ENCODE peak calls at places on chromosomes 6 and 20, in ten cellular contexts. C is NCI-H446 treated with DMSO at 0.1 percent for 48 hours, J is iris pigment epithelial cell, F is NCI-H187, S is putamen, X is NB4, Z is fibroblast of lung, Y is OCI-LY7, E is neural crest cell, G is EH. P is an unnamed sample.

GRCh38 chr6:137589067-137589848 is 95.1 kb upstream of the OLIG3 start:
- DNase-seq in C (no peak), J (peak), F (peak), S (no peak), X (peak), Z (peak), Y (peak), E (no peak), G (peak), P (peak)

GRCh38 chr20:14997791-14998190 is 660.4 kb upstream of the FLRT3 start:
- DNase-seq in C (peak), J (peak), F (no peak), S (no peak), X (no peak), Z (peak), Y (no peak), E (no peak), G (peak), P (no peak)

GRCh38 chr6:167475947-167476346 is 151.1 kb downstream of the TTLL2 start:
- DNase-seq in C (no peak), J (no peak), F (no peak), S (no peak), X (no peak), Z (no peak), Y (no peak), E (no peak), G (no peak), P (no peak)

GRCh38 chr20:62225820-62226635 is 6.0 kb upstream of the HRH3 start:
- DNase-seq in C (no peak), J (no peak), F (no peak), S (no peak), X (no peak), Z (no peak), Y (no peak), E (no peak), G (no peak), P (no peak)

GRCh38 chr6:43774776-43775583 is 5.0 kb downstream of the VEGFA start:
- DNase-seq in C (no peak), J (peak), F (no peak), S (peak), X (peak), Z (peak), Y (peak), E (peak), G (peak), P (peak)

GRCh38 chr6:132919476-132919875 is 105.1 kb downstream of the RPS12 start:
- DNase-seq in C (no peak), J (peak), F (no peak), S (no peak), X (no peak), Z (peak), Y (no peak), E (no peak), G (peak), P (peak)

GRCh38 chr6:118083711-118084110 is 176.6 kb downstream of the SLC35F1 start:
- DNase-seq in C (no peak), J (no peak), F (no peak), S (no peak), X (no peak), Z (no peak), Y (no peak), E (no peak), G (no peak), P (no peak)

GRCh38 chr20:16821211-16822089 is 73.3 kb downstream of the OTOR start:
- DNase-seq in C (peak), J (peak), F (peak), S (no peak), X (peak), Z (peak), Y (peak), E (peak), G (peak), P (no peak)

GRCh38 chr6:125700591-125701353 is 48.7 kb upstream of the HEY2 start:
- DNase-seq in C (no peak), J (no peak), F (no peak), S (peak), X (no peak), Z (no peak), Y (no peak), E (peak), G (no peak), P (no peak)

GRCh38 chr6:14883921-14884320 is 361.9 kb upstream of the JARID2 start:
- DNase-seq in C (no peak), J (peak), F (no peak), S (no peak), X (peak), Z (peak), Y (no peak), E (no peak), G (peak), P (no peak)

GRCh38 chr20:62156592-62157386 is 13.2 kb downstream of the SS18L1 start:
- DNase-seq in C (no peak), J (peak), F (no peak), S (no peak), X (peak), Z (peak), Y (peak), E (peak), G (peak), P (peak)

GRCh38 chr6:154951400-154952200 is 43.5 kb upstream of the TIAM2 start:
- DNase-seq in C (no peak), J (no peak), F (no peak), S (no peak), X (no peak), Z (peak), Y (peak), E (no peak), G (no peak), P (no peak)

GRCh38 chr20:2626853-2627541 is 25.4 kb upstream of the NOP56 start:
- DNase-seq in C (no peak), J (peak), F (no peak), S (no peak), X (no peak), Z (peak), Y (no peak), E (no peak), G (peak), P (no peak)

GRCh38 chr20:5658897-5659296 is 91.3 kb upstream of the SHLD1 start:
- DNase-seq in C (peak), J (peak), F (no peak), S (peak), X (peak), Z (peak), Y (peak), E (peak), G (peak), P (peak)

GRCh38 chr20:48374986-48375715 is 452.6 kb downstream of the PREX1 start:
- DNase-seq in C (peak), J (no peak), F (no peak), S (no peak), X (no peak), Z (no peak), Y (no peak), E (no peak), G (no peak), P (no peak)

GRCh38 chr6:157020398-157021266 is 243.5 kb downstream of the ARID1B start:
- DNase-seq in C (peak), J (peak), F (no peak), S (no peak), X (peak), Z (peak), Y (peak), E (no peak), G (peak), P (no peak)

GRCh38 chr6:33082702-33083101 is 6.9 kb downstream of the HLA-DPB1 start:
- DNase-seq in C (no peak), J (peak), F (no peak), S (no peak), X (peak), Z (peak), Y (peak), E (no peak), G (peak), P (peak)

GRCh38 chr20:31707994-31708744 is 14.5 kb downstream of the BCL2L1 start:
- DNase-seq in C (no peak), J (no peak), F (peak), S (no peak), X (no peak), Z (no peak), Y (peak), E (no peak), G (no peak), P (peak)

GRCh38 chr6:30206799-30207618 is 6.2 kb downstream of the TRIM26 start:
- DNase-seq in C (no peak), J (peak), F (no peak), S (no peak), X (no peak), Z (peak), Y (peak), E (no peak), G (peak), P (peak)

GRCh38 chr6:116218172-116218633 is 35.7 kb downstream of the TSPYL4 start:
- DNase-seq in C (peak), J (no peak), F (no peak), S (no peak), X (peak), Z (no peak), Y (peak), E (no peak), G (peak), P (no peak)

GRCh38 chr6:21199246-21199645 is 394.3 kb upstream of the SOX4 start:
- DNase-seq in C (peak), J (no peak), F (no peak), S (no peak), X (no peak), Z (no peak), Y (no peak), E (no peak), G (no peak), P (no peak)

GRCh38 chr6:34534656-34535055 is 21.5 kb downstream of the SPDEF start:
- DNase-seq in C (no peak), J (no peak), F (no peak), S (no peak), X (no peak), Z (no peak), Y (no peak), E (no peak), G (no peak), P (no peak)

GRCh38 chr6:125444234-125444949 is 142.6 kb upstream of the HDDC2 start:
- DNase-seq in C (no peak), J (no peak), F (no peak), S (peak), X (no peak), Z (no peak), Y (no peak), E (peak), G (no peak), P (no peak)

GRCh38 chr20:57394087-57395082 is 3.2 kb downstream of the RBM38 start:
- DNase-seq in C (no peak), J (no peak), F (no peak), S (no peak), X (no peak), Z (no peak), Y (no peak), E (no peak), G (no peak), P (no peak)